ENCODE peak calls at places on chromosomes 4 and X, in five cellular contexts. B is fibroblast of pulmonary artery; Z is CD8-positive, alpha-beta T cell; C is HCT116; I is endothelial cell. R is an unnamed sample.
A peak's percentile ranks its signal among the peaks of the same experiment; 100 is the strongest.

GRCh38 chrX:14051416-14051815 is 21.7 kb upstream of the GEMIN8 start:
- DNase-seq in I (no peak), B (no peak), C (no peak), Z (no peak), R (no peak)

GRCh38 chr4:48594185-48594584 is 104.1 kb downstream of the ZAR1 start:
- DNase-seq in I (peak; percentile 42), Z (no peak), B (peak; percentile 47), C (no peak), R (no peak)

GRCh38 chrX:150155396-150156048 is 207.6 kb upstream of the MAMLD1 start:
- DNase-seq in I (no peak), Z (no peak), B (peak; percentile 63), C (no peak), R (no peak)

GRCh38 chr4:19577121-19577520 is 674.6 kb upstream of the SLIT2 start:
- DNase-seq in I (no peak), Z (no peak), B (no peak), C (no peak), R (no peak)

GRCh38 chr4:76781698-76782595 is 116.0 kb downstream of the SOWAHB start:
- DNase-seq in I (no peak), Z (no peak), B (peak; percentile 88), C (peak; percentile 80), R (peak; percentile 45)

GRCh38 chr4:176191974-176192373 is 3.4 kb downstream of the SPATA4 start:
- DNase-seq in Z (no peak), B (no peak), C (no peak), I (no peak), R (no peak)

GRCh38 chr4:105060628-105061027 is 86.0 kb upstream of the TET2 start:
- DNase-seq in C (no peak), Z (no peak), B (peak; percentile 20), I (no peak), R (peak; percentile 67)

GRCh38 chr4:187309456-187309855 is 585.8 kb upstream of the FAT1 start:
- DNase-seq in B (peak; percentile 23), Z (no peak), C (no peak), I (no peak), R (no peak)

GRCh38 chrX:20066968-20067708 is 49.6 kb downstream of the MAP7D2 start:
- DNase-seq in Z (peak; percentile 6), I (peak; percentile 7), B (peak; percentile 60), C (peak; percentile 38), R (peak; percentile 64)

DNA sequence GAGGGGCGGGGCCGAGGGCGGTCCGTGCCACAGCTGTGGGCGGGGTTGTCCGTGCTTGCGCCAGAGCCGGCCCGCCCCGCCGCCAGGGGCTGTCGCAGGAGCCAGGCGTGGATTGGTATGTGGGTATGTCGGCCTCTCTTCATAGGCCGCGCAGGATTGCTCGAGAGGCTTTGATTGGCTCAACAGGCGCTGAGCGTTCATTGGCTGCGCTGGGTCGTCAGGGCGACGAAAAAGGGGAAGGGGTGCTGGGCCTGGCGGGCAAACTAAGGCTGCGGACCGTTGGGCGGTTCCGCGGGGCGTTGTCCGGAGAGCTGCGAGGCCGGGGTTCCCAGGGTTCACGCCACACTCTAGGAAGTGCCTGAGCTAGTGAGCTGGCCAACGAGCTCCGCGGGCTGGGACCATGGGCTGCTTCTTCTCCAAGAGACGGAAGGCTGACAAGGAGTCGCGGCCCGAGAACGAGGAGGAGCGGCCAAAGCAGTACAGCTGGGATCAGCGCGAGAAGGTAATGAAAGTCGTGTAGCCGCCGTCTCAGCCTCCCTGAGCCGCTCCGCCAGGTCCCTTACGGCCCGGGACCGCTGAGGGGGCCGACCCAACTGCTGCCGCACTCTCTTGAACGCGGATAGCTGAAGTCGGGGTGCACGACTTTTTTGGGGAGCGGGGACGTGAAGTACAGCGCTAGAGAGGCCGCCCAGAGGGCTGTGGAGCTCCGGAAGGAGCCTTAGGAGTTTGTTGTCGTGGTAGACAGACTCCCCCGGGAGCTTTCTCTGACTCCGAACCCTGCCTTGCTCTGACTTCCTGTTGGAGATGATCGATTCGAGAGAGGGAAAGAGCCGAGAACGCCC is at the start of gene RP2:
- DNase-seq in I (peak; percentile 82), C (peak; percentile 83), B (peak; percentile 93), Z (peak; percentile 86), R (peak; percentile 85)
- TF ChIP-seq CTCF in I (no peak), C (no peak), B (no peak), Z (no peak), R (no peak)

DNA sequence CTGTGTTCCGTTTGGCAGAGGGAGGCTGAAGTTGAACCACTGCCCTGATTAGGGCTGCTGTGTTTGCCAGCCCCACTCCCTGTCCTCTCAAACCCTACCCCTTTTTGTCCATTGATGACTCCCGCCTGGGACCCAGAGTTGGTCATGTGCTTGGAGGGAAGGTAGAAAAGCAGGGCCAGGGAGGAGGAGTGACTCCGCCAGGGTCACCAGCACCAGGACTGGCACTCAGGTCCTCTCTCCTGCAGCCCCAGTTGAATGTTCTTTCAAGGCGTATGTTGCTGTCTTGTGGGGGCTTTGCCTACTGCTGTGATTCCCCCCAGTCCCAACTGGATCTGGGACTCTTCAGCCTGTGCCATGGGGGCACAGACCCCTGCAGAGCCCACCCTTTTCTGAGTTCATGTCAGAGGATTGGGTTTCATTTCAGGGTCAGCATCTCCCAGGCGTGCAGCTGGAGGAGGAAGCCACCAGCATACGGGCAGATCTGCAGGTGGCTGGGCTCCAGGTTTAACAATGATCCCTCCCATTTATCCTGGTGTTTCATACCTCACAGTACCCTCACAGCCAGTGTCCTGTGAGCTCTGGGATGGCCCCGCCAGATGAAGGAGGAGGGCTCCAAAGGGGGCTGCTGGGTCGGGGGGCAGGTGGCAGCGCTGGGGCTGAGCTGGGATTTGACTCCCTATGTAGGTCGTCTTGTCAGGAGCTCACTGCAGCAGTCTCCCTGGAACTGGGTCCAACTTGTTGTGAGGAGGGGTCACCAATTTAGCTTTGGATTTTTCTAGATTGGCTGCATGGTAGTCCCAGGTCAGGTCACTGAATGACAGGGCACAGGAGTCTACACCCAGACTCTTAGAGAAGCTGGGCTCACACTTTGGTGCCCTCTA is 55.7 kb downstream of the MSX1 start:
- DNase-seq in I (no peak), C (no peak), B (no peak), Z (no peak), R (no peak)
- TF ChIP-seq CTCF in I (no peak), C (no peak), B (no peak), Z (no peak), R (no peak)

GRCh38 chr4:60463846-60464502 is 736.2 kb upstream of the ADGRL3 start:
- DNase-seq in I (peak; percentile 9), Z (no peak), B (no peak), C (no peak), R (peak; percentile 6)
- TF ChIP-seq CTCF in I (no peak), Z (no peak), B (peak; percentile 8), C (no peak), R (peak; percentile 60)

GRCh38 chrX:63809158-63809557 is 24.1 kb upstream of the ARHGEF9 start:
- DNase-seq in I (no peak), Z (no peak), C (no peak), B (no peak), R (no peak)

GRCh38 chrX:63810746-63811145 is 25.7 kb upstream of the ARHGEF9 start:
- DNase-seq in Z (no peak), C (no peak), I (no peak), B (no peak), R (no peak)

GRCh38 chrX:63812826-63813225 is 27.8 kb upstream of the ARHGEF9 start:
- DNase-seq in I (no peak), C (no peak), B (no peak), Z (no peak), R (no peak)
- TF ChIP-seq CTCF in I (no peak), C (no peak), B (no peak), Z (no peak), R (no peak)